ENCODE peak calls at places on chromosome 2, in five cellular contexts. O, L, W, Q and D are unnamed samples.

GRCh38 chr2:186347472-186347871 is 138.6 kb upstream of the ZC3H15 start:
- DNase-seq in W (no peak), O (no peak), L (no peak), Q (no peak), D (no peak)

GRCh38 chr2:158529379-158530110 is 72.8 kb downstream of the PKP4 start:
- DNase-seq in W (no peak), O (no peak), L (no peak), Q (no peak), D (peak; percentile 42)

GRCh38 chr2:9993490-9994165 is 42.1 kb downstream of the GRHL1 start:
- DNase-seq in Q (no peak), W (no peak), O (no peak), L (no peak), D (no peak)

GRCh38 chr2:176187306-176188217 is 906 bp upstream of the HOXD1 start:
- DNase-seq in Q (no peak), L (no peak), O (no peak), W (no peak), D (no peak)

GRCh38 chr2:130827502-130828251 is 9.0 kb upstream of the ARHGEF4 start:
- DNase-seq in Q (no peak), W (no peak), O (no peak), L (no peak), D (no peak)

GRCh38 chr2:10345126-10345525 is 42.4 kb downstream of the HPCAL1 start:
- DNase-seq in L (no peak), W (no peak), O (no peak), Q (no peak), D (no peak)

GRCh38 chr2:217430916-217431576 is 571.2 kb upstream of the TNP1 start:
- DNase-seq in Q (no peak), O (no peak), W (no peak), L (no peak), D (no peak)

GRCh38 chr2:103119352-103119751 is 357.5 kb downstream of the TMEM182 start:
- DNase-seq in Q (no peak), W (no peak), L (no peak), O (no peak), D (no peak)

GRCh38 chr2:239361311-239361642 is 39.5 kb downstream of the HDAC4 start:
- DNase-seq in L (no peak), W (no peak), Q (no peak), O (no peak), D (peak; percentile 55)

GRCh38 chr2:96899084-96899735 is 29.3 kb upstream of the SEMA4C start:
- DNase-seq in O (no peak), W (no peak), L (no peak), Q (no peak), D (peak; percentile 52)

GRCh38 chr2:25822190-25823117 is 55.8 kb downstream of the ASXL2 start:
- DNase-seq in Q (peak; percentile 44), O (peak; percentile 29), L (peak; percentile 30), W (peak; percentile 58), D (no peak)

GRCh38 chr2:215612770-215613169 is 176.9 kb upstream of the FN1 start:
- DNase-seq in O (no peak), L (peak; percentile 14), Q (no peak), W (no peak), D (peak; percentile 34)

GRCh38 chr2:28134262-28134812 is 243.8 kb downstream of the BABAM2 start:
- DNase-seq in O (no peak), L (peak; percentile 9), W (peak; percentile 49), Q (no peak), D (no peak)

GRCh38 chr2:173048901-173049661 is 26.6 kb upstream of the MAP3K20 start:
- DNase-seq in Q (no peak), O (no peak), L (peak; percentile 52), W (peak; percentile 71), D (peak; percentile 75)

GRCh38 chr2:113175101-113175628 is 1.4 kb downstream of the PSD4 start:
- DNase-seq in Q (peak; percentile 37), O (no peak), W (peak; percentile 42), L (peak; percentile 89), D (no peak)

GRCh38 chr2:200963129-200963917 is at the start of gene ORC2:
- DNase-seq in L (peak; percentile 92), O (peak; percentile 82), Q (peak; percentile 89), W (peak; percentile 96), D (peak; percentile 98)

GRCh38 chr2:173991857-173992588 is 26.9 kb upstream of the SP3 start:
- DNase-seq in W (no peak), O (no peak), L (no peak), Q (no peak), D (no peak)

GRCh38 chr2:17542471-17542870 is 2.0 kb downstream of the VSNL1 start:
- DNase-seq in O (no peak), W (no peak), Q (no peak), L (no peak), D (no peak)

GRCh38 chr2:211349031-211349430 is 792.6 kb downstream of the CPS1 start:
- DNase-seq in O (no peak), Q (no peak), W (no peak), L (no peak), D (no peak)

GRCh38 chr2:64212346-64212745 is 68.1 kb upstream of the PELI1 start:
- DNase-seq in O (no peak), L (no peak), Q (no peak), W (no peak), D (no peak)

GRCh38 chr2:45162711-45163110 is 153.5 kb upstream of the SIX2 start:
- DNase-seq in L (no peak), Q (no peak), W (no peak), O (no peak), D (no peak)